ENCODE peak calls at places on chromosome 4, in five cellular contexts. One of them, this sample, is unnamed.

GRCh38 chr4:128780688-128781087 is 28.8 kb upstream of the JADE1 start:
- DNase-seq in GM23248: no peak
- DNase-seq in activated CD4-positive, alpha-beta memory T cell treated with anti-CD3 and anti-CD28 coated beads, Interleukin-2, amount 10 ng/mL, durations not matched to agents 7 days and 5 days: no peak
- DNase-seq in brain microvascular endothelial cell: no peak
- DNase-seq in stimulated activated naive B cell treated with anti-CD40 and anti-IgM and Interleukin-4, amounts not matched to agents 10 μg/mL and 1 μg/mL and 100 μg/mL, for 72 hours: no peak
- DNase-seq in this sample: no peak

GRCh38 chr4:52982246-52982950 is 120.3 kb downstream of the RASL11B start:
- DNase-seq in GM23248: peak
- DNase-seq in activated CD4-positive, alpha-beta memory T cell treated with anti-CD3 and anti-CD28 coated beads, Interleukin-2, amount 10 ng/mL, durations not matched to agents 7 days and 5 days: no peak
- DNase-seq in brain microvascular endothelial cell: peak
- DNase-seq in stimulated activated naive B cell treated with anti-CD40 and anti-IgM and Interleukin-4, amounts not matched to agents 10 μg/mL and 1 μg/mL and 100 μg/mL, for 72 hours: no peak
- DNase-seq in this sample: peak

GRCh38 chr4:83353516-83353915 is 18.9 kb upstream of the HPSE start:
- DNase-seq in GM23248: no peak
- DNase-seq in activated CD4-positive, alpha-beta memory T cell treated with anti-CD3 and anti-CD28 coated beads, Interleukin-2, amount 10 ng/mL, durations not matched to agents 7 days and 5 days: no peak
- DNase-seq in brain microvascular endothelial cell: no peak
- DNase-seq in stimulated activated naive B cell treated with anti-CD40 and anti-IgM and Interleukin-4, amounts not matched to agents 10 μg/mL and 1 μg/mL and 100 μg/mL, for 72 hours: no peak
- DNase-seq in this sample: no peak

GRCh38 chr4:1578968-1579833 is 104.9 kb downstream of the FAM53A start:
- DNase-seq in GM23248: peak
- DNase-seq in activated CD4-positive, alpha-beta memory T cell treated with anti-CD3 and anti-CD28 coated beads, Interleukin-2, amount 10 ng/mL, durations not matched to agents 7 days and 5 days: peak
- DNase-seq in brain microvascular endothelial cell: peak
- DNase-seq in stimulated activated naive B cell treated with anti-CD40 and anti-IgM and Interleukin-4, amounts not matched to agents 10 μg/mL and 1 μg/mL and 100 μg/mL, for 72 hours: peak
- DNase-seq in this sample: peak

GRCh38 chr4:84632092-84632491 is 49.2 kb downstream of the CDS1 start:
- DNase-seq in GM23248: peak
- DNase-seq in activated CD4-positive, alpha-beta memory T cell treated with anti-CD3 and anti-CD28 coated beads, Interleukin-2, amount 10 ng/mL, durations not matched to agents 7 days and 5 days: no peak
- DNase-seq in brain microvascular endothelial cell: peak
- DNase-seq in stimulated activated naive B cell treated with anti-CD40 and anti-IgM and Interleukin-4, amounts not matched to agents 10 μg/mL and 1 μg/mL and 100 μg/mL, for 72 hours: no peak
- DNase-seq in this sample: peak

GRCh38 chr4:181528570-181529184 is 714.5 kb upstream of the TENM3 start:
- DNase-seq in GM23248: peak
- DNase-seq in activated CD4-positive, alpha-beta memory T cell treated with anti-CD3 and anti-CD28 coated beads, Interleukin-2, amount 10 ng/mL, durations not matched to agents 7 days and 5 days: peak
- DNase-seq in brain microvascular endothelial cell: peak
- DNase-seq in stimulated activated naive B cell treated with anti-CD40 and anti-IgM and Interleukin-4, amounts not matched to agents 10 μg/mL and 1 μg/mL and 100 μg/mL, for 72 hours: no peak
- DNase-seq in this sample: peak

GRCh38 chr4:118352843-118353373 is at the start of gene PRSS12:
- DNase-seq in GM23248: peak
- DNase-seq in activated CD4-positive, alpha-beta memory T cell treated with anti-CD3 and anti-CD28 coated beads, Interleukin-2, amount 10 ng/mL, durations not matched to agents 7 days and 5 days: peak
- DNase-seq in brain microvascular endothelial cell: peak
- DNase-seq in stimulated activated naive B cell treated with anti-CD40 and anti-IgM and Interleukin-4, amounts not matched to agents 10 μg/mL and 1 μg/mL and 100 μg/mL, for 72 hours: peak
- DNase-seq in this sample: no peak

GRCh38 chr4:53371843-53372521 is 5.5 kb upstream of the FIP1L1 start:
- DNase-seq in GM23248: no peak
- DNase-seq in activated CD4-positive, alpha-beta memory T cell treated with anti-CD3 and anti-CD28 coated beads, Interleukin-2, amount 10 ng/mL, durations not matched to agents 7 days and 5 days: no peak
- DNase-seq in brain microvascular endothelial cell: no peak
- DNase-seq in stimulated activated naive B cell treated with anti-CD40 and anti-IgM and Interleukin-4, amounts not matched to agents 10 μg/mL and 1 μg/mL and 100 μg/mL, for 72 hours: no peak
- DNase-seq in this sample: no peak

GRCh38 chr4:83285022-83285387 is 407 bp upstream of the COQ2 start:
- DNase-seq in GM23248: peak
- DNase-seq in activated CD4-positive, alpha-beta memory T cell treated with anti-CD3 and anti-CD28 coated beads, Interleukin-2, amount 10 ng/mL, durations not matched to agents 7 days and 5 days: peak
- DNase-seq in brain microvascular endothelial cell: peak
- DNase-seq in stimulated activated naive B cell treated with anti-CD40 and anti-IgM and Interleukin-4, amounts not matched to agents 10 μg/mL and 1 μg/mL and 100 μg/mL, for 72 hours: no peak
- DNase-seq in this sample: peak

GRCh38 chr4:5206391-5206790 is 155.1 kb downstream of the STK32B start:
- DNase-seq in GM23248: peak
- DNase-seq in activated CD4-positive, alpha-beta memory T cell treated with anti-CD3 and anti-CD28 coated beads, Interleukin-2, amount 10 ng/mL, durations not matched to agents 7 days and 5 days: no peak
- DNase-seq in brain microvascular endothelial cell: peak
- DNase-seq in stimulated activated naive B cell treated with anti-CD40 and anti-IgM and Interleukin-4, amounts not matched to agents 10 μg/mL and 1 μg/mL and 100 μg/mL, for 72 hours: no peak
- DNase-seq in this sample: peak

GRCh38 chr4:115537387-115537786 is 424.0 kb upstream of the NDST4 start:
- DNase-seq in GM23248: peak
- DNase-seq in activated CD4-positive, alpha-beta memory T cell treated with anti-CD3 and anti-CD28 coated beads, Interleukin-2, amount 10 ng/mL, durations not matched to agents 7 days and 5 days: no peak
- DNase-seq in brain microvascular endothelial cell: no peak
- DNase-seq in stimulated activated naive B cell treated with anti-CD40 and anti-IgM and Interleukin-4, amounts not matched to agents 10 μg/mL and 1 μg/mL and 100 μg/mL, for 72 hours: no peak
- DNase-seq in this sample: no peak

GRCh38 chr4:150390531-150390910 is 191.4 kb upstream of the MAB21L2 start:
- DNase-seq in GM23248: no peak
- DNase-seq in activated CD4-positive, alpha-beta memory T cell treated with anti-CD3 and anti-CD28 coated beads, Interleukin-2, amount 10 ng/mL, durations not matched to agents 7 days and 5 days: no peak
- DNase-seq in brain microvascular endothelial cell: no peak
- DNase-seq in stimulated activated naive B cell treated with anti-CD40 and anti-IgM and Interleukin-4, amounts not matched to agents 10 μg/mL and 1 μg/mL and 100 μg/mL, for 72 hours: no peak
- DNase-seq in this sample: no peak

GRCh38 chr4:157271166-157271869 is 50.8 kb downstream of the GRIA2 start:
- DNase-seq in GM23248: no peak
- DNase-seq in activated CD4-positive, alpha-beta memory T cell treated with anti-CD3 and anti-CD28 coated beads, Interleukin-2, amount 10 ng/mL, durations not matched to agents 7 days and 5 days: no peak
- DNase-seq in brain microvascular endothelial cell: peak
- DNase-seq in stimulated activated naive B cell treated with anti-CD40 and anti-IgM and Interleukin-4, amounts not matched to agents 10 μg/mL and 1 μg/mL and 100 μg/mL, for 72 hours: no peak
- DNase-seq in this sample: peak